ENCODE peak calls at places on chromosome 4, in four cellular contexts. One of them, this sample, is unnamed.

GRCh38 chr4:3614731-3614980 is 82.4 kb upstream of the LRPAP1 start:
- DNase-seq in NB4: no peak
- DNase-seq in esophagus squamous epithelium: no peak
- DNase-seq in nephron progenitor cell: no peak
- DNase-seq in this sample: no peak

GRCh38 chr4:81527115-81527514 is 55.4 kb upstream of the RASGEF1B start:
- DNase-seq in NB4: no peak
- DNase-seq in esophagus squamous epithelium: no peak
- DNase-seq in nephron progenitor cell: no peak
- DNase-seq in this sample: no peak

GRCh38 chr4:126727461-126727860 is 905.3 kb upstream of the INTU start:
- DNase-seq in nephron progenitor cell: no peak
- DNase-seq in NB4: no peak
- DNase-seq in esophagus squamous epithelium: no peak
- DNase-seq in this sample: no peak

GRCh38 chr4:159090255-159090654 is 12.6 kb upstream of the RAPGEF2 start:
- DNase-seq in NB4: no peak
- DNase-seq in esophagus squamous epithelium: no peak
- DNase-seq in nephron progenitor cell: no peak
- DNase-seq in this sample: no peak

GRCh38 chr4:74006009-74006476 is 7.6 kb upstream of the CXCL5 start:
- DNase-seq in esophagus squamous epithelium: no peak
- DNase-seq in nephron progenitor cell: no peak
- DNase-seq in NB4: peak; percentile 13
- DNase-seq in this sample: no peak

GRCh38 chr4:91065117-91065516 is 937.9 kb downstream of the CCSER1 start:
- DNase-seq in nephron progenitor cell: no peak
- DNase-seq in esophagus squamous epithelium: no peak
- DNase-seq in NB4: no peak
- DNase-seq in this sample: no peak

GRCh38 chr4:55183926-55184599 is 58.7 kb upstream of the KDR start:
- DNase-seq in nephron progenitor cell: no peak
- DNase-seq in esophagus squamous epithelium: no peak
- DNase-seq in NB4: no peak
- DNase-seq in this sample: peak; percentile 84

GRCh38 chr4:176261481-176261880 is 7.5 kb downstream of the ASB5 start:
- DNase-seq in nephron progenitor cell: no peak
- DNase-seq in esophagus squamous epithelium: no peak
- DNase-seq in NB4: no peak
- DNase-seq in this sample: no peak

GRCh38 chr4:158644755-158645154 is 26.9 kb downstream of the C4orf46 start:
- DNase-seq in NB4: no peak
- DNase-seq in nephron progenitor cell: no peak
- DNase-seq in esophagus squamous epithelium: no peak
- DNase-seq in this sample: no peak

GRCh38 chr4:66178901-66179300 is 508.6 kb upstream of the EPHA5 start:
- DNase-seq in NB4: no peak
- DNase-seq in esophagus squamous epithelium: no peak
- DNase-seq in nephron progenitor cell: no peak
- DNase-seq in this sample: no peak

GRCh38 chr4:100841911-100842310 is 324.1 kb upstream of the EMCN start:
- DNase-seq in NB4: no peak
- DNase-seq in esophagus squamous epithelium: no peak
- DNase-seq in nephron progenitor cell: no peak
- DNase-seq in this sample: no peak

GRCh38 chr4:145501051-145501660 is 19.5 kb downstream of the SMAD1 start:
- DNase-seq in NB4: no peak
- DNase-seq in esophagus squamous epithelium: no peak
- DNase-seq in nephron progenitor cell: no peak
- DNase-seq in this sample: no peak

GRCh38 chr4:31545755-31546154 is 825.6 kb downstream of the PCDH7 start:
- DNase-seq in esophagus squamous epithelium: no peak
- DNase-seq in NB4: no peak
- DNase-seq in nephron progenitor cell: no peak
- DNase-seq in this sample: no peak

GRCh38 chr4:139913398-139913990 is 240.5 kb downstream of the MAML3 start:
- DNase-seq in nephron progenitor cell: no peak
- DNase-seq in esophagus squamous epithelium: no peak
- DNase-seq in NB4: no peak
- DNase-seq in this sample: no peak

GRCh38 chr4:8192748-8193738 is 6.0 kb upstream of the SH3TC1 start:
- DNase-seq in nephron progenitor cell: peak; percentile 46
- DNase-seq in NB4: peak; percentile 63
- DNase-seq in esophagus squamous epithelium: no peak
- DNase-seq in this sample: no peak
- TF ChIP-seq CTCF in nephron progenitor cell: no peak
- TF ChIP-seq CTCF in NB4: peak; percentile 6
- TF ChIP-seq CTCF in esophagus squamous epithelium: peak; percentile 34
- TF ChIP-seq CTCF in this sample: peak; percentile 39

DNA sequence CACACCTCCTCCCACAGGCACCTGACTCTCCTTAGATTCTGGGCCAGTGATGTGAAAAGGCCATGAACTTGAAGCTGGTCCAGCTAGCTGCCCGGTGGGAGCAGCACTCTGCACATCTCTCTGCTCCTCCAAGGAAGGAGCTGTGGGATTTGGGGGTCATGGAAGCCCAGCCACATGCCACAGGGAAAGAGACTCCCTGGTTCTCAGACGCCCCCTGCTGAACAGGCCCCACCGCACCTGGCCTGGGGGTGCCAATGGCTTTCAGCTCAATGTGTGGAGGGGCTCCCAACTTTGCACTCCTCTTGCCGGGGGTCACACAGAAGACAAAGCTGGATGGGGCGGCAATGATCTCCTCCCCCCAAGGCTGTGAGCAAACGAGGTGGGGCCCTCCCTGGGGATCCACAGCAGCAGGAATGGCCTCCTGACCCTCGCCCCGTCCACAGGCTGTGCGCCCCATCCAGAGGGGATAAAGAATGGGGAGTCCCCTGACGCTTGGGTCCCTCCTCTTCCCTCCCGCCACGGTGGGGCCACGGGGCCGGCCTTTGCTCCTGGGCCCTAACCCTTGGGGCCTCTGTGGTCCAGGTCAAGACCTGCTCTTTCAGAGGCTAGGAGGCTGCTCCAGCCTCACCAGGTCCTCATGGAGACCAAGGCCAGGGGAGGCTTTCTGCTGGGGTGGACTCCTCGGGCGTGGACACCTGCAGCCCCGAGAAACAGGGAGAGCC is 51.3 kb downstream of the GAK start:
- DNase-seq in NB4: no peak
- DNase-seq in nephron progenitor cell: no peak
- DNase-seq in esophagus squamous epithelium: no peak
- DNase-seq in this sample: no peak
- TF ChIP-seq CTCF in NB4: no peak
- TF ChIP-seq CTCF in nephron progenitor cell: no peak
- TF ChIP-seq CTCF in esophagus squamous epithelium: no peak
- TF ChIP-seq CTCF in this sample: peak; percentile 25

GRCh38 chr4:110589297-110589696 is 33.6 kb downstream of the PITX2 start:
- DNase-seq in nephron progenitor cell: no peak
- DNase-seq in NB4: no peak
- DNase-seq in esophagus squamous epithelium: no peak
- DNase-seq in this sample: no peak
- TF ChIP-seq CTCF in nephron progenitor cell: no peak
- TF ChIP-seq CTCF in NB4: no peak
- TF ChIP-seq CTCF in esophagus squamous epithelium: no peak
- TF ChIP-seq CTCF in this sample: no peak

GRCh38 chr4:152779513-152780266 is at the start of the genes ARFIP1 and TIGD4:
- DNase-seq in esophagus squamous epithelium: peak; percentile 82
- DNase-seq in nephron progenitor cell: peak; percentile 96
- DNase-seq in NB4: peak; percentile 96
- DNase-seq in this sample: peak; percentile 100
- TF ChIP-seq CTCF in esophagus squamous epithelium: no peak
- TF ChIP-seq CTCF in nephron progenitor cell: no peak
- TF ChIP-seq CTCF in NB4: peak; percentile 30
- TF ChIP-seq CTCF in this sample: peak; percentile 67

GRCh38 chr4:67207941-67208441 is 337.3 kb downstream of the CENPC start:
- DNase-seq in NB4: no peak
- DNase-seq in esophagus squamous epithelium: no peak
- DNase-seq in nephron progenitor cell: no peak
- DNase-seq in this sample: no peak
- TF ChIP-seq CTCF in NB4: no peak
- TF ChIP-seq CTCF in esophagus squamous epithelium: no peak
- TF ChIP-seq CTCF in nephron progenitor cell: no peak
- TF ChIP-seq CTCF in this sample: no peak

GRCh38 chr4:109657854-109658253 is 45.4 kb downstream of the CASP6 start:
- DNase-seq in esophagus squamous epithelium: no peak
- DNase-seq in nephron progenitor cell: no peak
- DNase-seq in NB4: no peak
- DNase-seq in this sample: no peak

GRCh38 chr4:109662786-109663185 is 40.5 kb downstream of the CASP6 start:
- DNase-seq in NB4: no peak
- DNase-seq in nephron progenitor cell: no peak
- DNase-seq in esophagus squamous epithelium: no peak
- DNase-seq in this sample: no peak

GRCh38 chr4:109655396-109655795 is 47.8 kb downstream of the CASP6 start:
- DNase-seq in esophagus squamous epithelium: no peak
- DNase-seq in NB4: no peak
- DNase-seq in nephron progenitor cell: no peak
- DNase-seq in this sample: no peak

GRCh38 chr4:109658871-109659410 is 44.3 kb downstream of the CASP6 start:
- DNase-seq in NB4: no peak
- DNase-seq in nephron progenitor cell: no peak
- DNase-seq in esophagus squamous epithelium: no peak
- DNase-seq in this sample: no peak
- TF ChIP-seq CTCF in NB4: no peak
- TF ChIP-seq CTCF in nephron progenitor cell: no peak
- TF ChIP-seq CTCF in esophagus squamous epithelium: no peak
- TF ChIP-seq CTCF in this sample: peak; percentile 17

DNA sequence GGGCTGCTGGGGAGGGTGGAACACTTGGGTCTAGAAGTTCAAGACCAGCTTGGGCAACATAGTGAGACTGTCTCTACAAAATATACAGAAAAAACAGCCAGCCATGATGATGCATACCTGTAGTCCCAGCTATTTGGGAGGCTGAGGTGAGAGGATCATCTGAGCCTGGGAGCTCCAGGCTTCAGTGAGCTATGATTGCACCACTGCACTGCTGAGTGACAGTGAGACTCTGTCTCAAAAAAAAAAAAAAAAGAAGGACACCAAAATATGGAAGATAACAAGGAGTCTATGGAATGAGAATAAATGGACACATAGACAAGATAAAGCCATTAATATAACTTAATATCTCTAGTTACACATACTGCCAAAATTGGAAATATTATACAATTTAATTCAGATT is 62.7 kb upstream of the IL15 start:
- DNase-seq in esophagus squamous epithelium: no peak
- DNase-seq in NB4: no peak
- DNase-seq in nephron progenitor cell: no peak
- DNase-seq in this sample: no peak
- TF ChIP-seq CTCF in esophagus squamous epithelium: no peak
- TF ChIP-seq CTCF in NB4: no peak
- TF ChIP-seq CTCF in nephron progenitor cell: no peak
- TF ChIP-seq CTCF in this sample: no peak

GRCh38 chr4:108783666-108784463 is 21.0 kb upstream of the ETNPPL start:
- DNase-seq in NB4: peak; percentile 25
- DNase-seq in nephron progenitor cell: no peak
- DNase-seq in esophagus squamous epithelium: no peak
- DNase-seq in this sample: no peak
- TF ChIP-seq CTCF in NB4: peak; percentile 24
- TF ChIP-seq CTCF in nephron progenitor cell: no peak
- TF ChIP-seq CTCF in esophagus squamous epithelium: no peak
- TF ChIP-seq CTCF in this sample: peak; percentile 54

GRCh38 chr4:7679431-7679830 is 244.7 kb upstream of the PSAPL1 start:
- DNase-seq in esophagus squamous epithelium: no peak
- DNase-seq in NB4: no peak
- DNase-seq in nephron progenitor cell: no peak
- DNase-seq in this sample: no peak
- TF ChIP-seq CTCF in esophagus squamous epithelium: no peak
- TF ChIP-seq CTCF in NB4: no peak
- TF ChIP-seq CTCF in nephron progenitor cell: no peak
- TF ChIP-seq CTCF in this sample: no peak

GRCh38 chr4:165384608-165385007 is 5.8 kb downstream of the CPE start:
- DNase-seq in NB4: no peak
- DNase-seq in nephron progenitor cell: no peak
- DNase-seq in esophagus squamous epithelium: no peak
- DNase-seq in this sample: no peak
- TF ChIP-seq CTCF in NB4: no peak
- TF ChIP-seq CTCF in nephron progenitor cell: no peak
- TF ChIP-seq CTCF in esophagus squamous epithelium: no peak
- TF ChIP-seq CTCF in this sample: peak; percentile 75

This sample was measured in endodermal cell.